ENCODE peak calls at places on chromosomes 13 and 19, in six cellular contexts. L is HepG2, B is A549, U is HCT116, A is GM12878, R is K562. X is an unnamed sample.

GRCh38 chr13:86684402-86684801 is 885.2 kb upstream of the SLITRK6 start:
- DNase-seq in A (no peak), U (no peak), B (no peak), R (no peak), L (no peak), X (no peak)

GRCh38 chr19:4327252-4327876 is 11.3 kb downstream of the STAP2 start:
- DNase-seq in L (no peak), U (no peak), A (no peak), R (peak; percentile 97), B (peak; percentile 33), X (no peak)

GRCh38 chr13:43285891-43286602 is 262.7 kb downstream of the DNAJC15 start:
- DNase-seq in B (no peak), R (no peak), U (no peak), A (no peak), L (no peak), X (no peak)

GRCh38 chr13:44300895-44301638 is 72.6 kb upstream of the SERP2 start:
- DNase-seq in U (peak; percentile 36), L (no peak), A (peak; percentile 56), R (no peak), B (peak; percentile 76), X (no peak)

GRCh38 chr19:47269596-47269995 is 5.1 kb upstream of the INAFM1 start:
- DNase-seq in U (no peak), L (no peak), A (no peak), B (no peak), R (no peak), X (no peak)

GRCh38 chr19:17757125-17757524 is 5.8 kb downstream of the FCHO1 start:
- DNase-seq in U (no peak), A (no peak), B (peak; percentile 52), L (no peak), R (no peak), X (no peak)

GRCh38 chr13:43797869-43798268 is 11.1 kb upstream of the ENOX1 start:
- DNase-seq in L (no peak), R (no peak), B (no peak), A (no peak), U (no peak), X (no peak)

GRCh38 chr19:47113446-47114348 is at the start of gene ZC3H4:
- DNase-seq in U (peak; percentile 90), B (peak; percentile 96), R (peak; percentile 97), A (peak; percentile 85), L (peak; percentile 87), X (peak; percentile 77)

GRCh38 chr13:21884299-21884878 is 213.5 kb downstream of the FGF9 start:
- DNase-seq in L (no peak), U (no peak), R (no peak), B (no peak), A (no peak), X (no peak)

GRCh38 chr13:58955546-58956385 is 1208.0 kb downstream of the DIAPH3 start:
- DNase-seq in R (no peak), U (no peak), B (no peak), L (no peak), A (peak; percentile 75), X (no peak)

GRCh38 chr13:93002071-93002470 is 224.5 kb upstream of the GPC6 start:
- DNase-seq in U (no peak), R (no peak), L (no peak), B (no peak), A (no peak), X (no peak)

GRCh38 chr13:109698779-109699178 is 87.6 kb downstream of the IRS2 start:
- DNase-seq in B (no peak), R (no peak), A (no peak), L (no peak), U (no peak), X (no peak)

GRCh38 chr13:67107973-67108372 is 122.2 kb downstream of the PCDH9 start:
- DNase-seq in B (no peak), R (no peak), L (no peak), A (no peak), U (no peak), X (no peak)

GRCh38 chr13:46324976-46325375 is 62.1 kb downstream of the RUBCNL start:
- DNase-seq in B (no peak), A (no peak), L (no peak), U (no peak), R (no peak), X (no peak)

GRCh38 chr13:114226088-114226487 is 8.6 kb upstream of the CDC16 start:
- DNase-seq in R (no peak), U (no peak), B (no peak), L (no peak), A (no peak), X (no peak)

GRCh38 chr13:31670831-31671617 is 68.3 kb upstream of the RXFP2 start:
- DNase-seq in A (no peak), L (no peak), B (no peak), U (no peak), R (no peak), X (no peak)

GRCh38 chr19:38173324-38174041 is 50.5 kb downstream of the DPF1 start:
- DNase-seq in B (no peak), L (no peak), R (no peak), A (no peak), U (no peak), X (no peak)

GRCh38 chr13:45257638-45258338 is 56.9 kb upstream of the KCTD4 start:
- DNase-seq in A (no peak), U (no peak), B (no peak), L (no peak), R (no peak), X (no peak)

GRCh38 chr19:7434391-7434790 is 54.4 kb downstream of the PEX11G start:
- DNase-seq in R (no peak), U (no peak), A (no peak), L (no peak), B (no peak), X (no peak)

GRCh38 chr13:114068723-114069322 is 63.6 kb downstream of the RASA3 start:
- DNase-seq in R (no peak), U (no peak), A (no peak), L (no peak), B (peak; percentile 56), X (no peak)

DNA sequence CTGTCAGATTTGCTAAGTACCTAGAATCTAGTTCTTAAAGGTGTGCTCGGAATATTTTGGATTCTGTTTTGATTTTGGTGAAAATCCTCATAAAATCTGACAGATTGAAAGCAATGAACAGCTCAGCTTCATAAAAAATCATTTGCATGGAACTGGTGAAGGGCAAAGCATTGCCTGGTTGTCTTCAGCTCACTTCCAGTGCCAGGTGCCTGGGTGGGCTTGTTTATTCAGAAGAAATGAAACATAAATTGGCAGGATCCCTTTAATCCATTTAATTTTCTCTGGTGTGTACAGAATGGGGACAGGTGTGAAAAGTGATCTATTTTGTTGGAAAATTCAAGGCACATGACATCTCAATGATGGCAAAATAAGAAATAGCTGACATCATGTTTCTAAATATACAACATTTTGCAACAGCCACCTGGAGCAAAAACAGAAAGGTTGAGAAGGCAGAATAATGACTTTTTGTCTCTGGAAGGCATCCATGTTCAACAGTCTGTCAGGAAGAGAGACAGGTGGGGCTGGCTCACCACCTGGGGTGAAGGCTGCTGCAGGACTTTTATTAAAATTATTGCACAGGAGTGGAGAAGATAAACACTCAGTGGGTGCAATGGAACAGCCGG is 52.2 kb downstream of the RFC3 start:
- DNase-seq in U (no peak), R (no peak), B (no peak), L (no peak), A (no peak), X (no peak)
- TF ChIP-seq REST in U (no peak), R (no peak), B (no peak), L (no peak), A (no peak), X (no peak)

GRCh38 chr19:54725321-54725720 is 1.1 kb downstream of the KIR3DL3 start:
- DNase-seq in L (no peak), B (no peak), U (no peak), R (no peak), A (no peak), X (no peak)

GRCh38 chr19:54727562-54727961 is 3.3 kb downstream of the KIR3DL3 start:
- DNase-seq in L (no peak), U (no peak), B (no peak), R (no peak), A (no peak), X (no peak)

GRCh38 chr19:54728167-54728566 is 3.9 kb downstream of the KIR3DL3 start:
- DNase-seq in A (no peak), B (no peak), R (no peak), L (no peak), U (no peak), X (no peak)

GRCh38 chr19:54724142-54724541 is at the start of gene KIR3DL3:
- DNase-seq in B (no peak), U (no peak), R (no peak), A (no peak), L (no peak), X (no peak)

DNA sequence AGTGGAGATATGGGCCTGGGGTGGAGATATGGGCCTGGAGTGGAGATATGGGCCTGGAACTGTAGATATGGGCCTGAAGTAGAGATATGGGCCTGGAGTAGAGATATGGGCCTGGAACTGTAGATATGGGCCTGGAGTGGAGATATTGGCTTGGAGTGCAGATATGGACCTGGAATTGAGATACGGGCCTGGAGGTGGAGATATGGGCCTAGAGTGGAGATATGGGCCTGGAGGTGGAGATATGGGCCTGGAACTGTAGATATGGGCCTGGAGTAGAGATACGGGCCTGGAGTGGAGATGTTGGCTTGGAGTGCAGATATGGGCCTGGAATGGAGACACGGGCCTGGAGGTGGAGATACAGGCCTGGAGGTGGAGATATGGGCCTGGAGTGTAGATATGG is 402 bp downstream of the KIR3DL3 start:
- DNase-seq in A (no peak), U (no peak), R (no peak), L (no peak), B (no peak), X (no peak)
- H3K9me3 ChIP-seq in A (no peaks in the 10 kb centered on the region), U (peaks cover 8% of the 10 kb centered on the region), R (peaks cover 3% of the 10 kb centered on the region), L (peaks cover 25% of the 10 kb centered on the region), B (peaks cover 24% of the 10 kb centered on the region), X (peaks cover 19% of the 10 kb centered on the region)

GRCh38 chr19:48401277-48401676 is 7.8 kb downstream of the GRIN2D start:
- DNase-seq in R (no peak), A (no peak), L (no peak), B (no peak), U (no peak), X (no peak)

GRCh38 chr19:48400018-48400742 is 6.7 kb downstream of the GRIN2D start:
- DNase-seq in U (peak; percentile 54), A (no peak), B (peak; percentile 89), R (peak; percentile 85), L (peak; percentile 50), X (no peak)

GRCh38 chr19:48405850-48406249 is 12.4 kb downstream of the GRIN2D start:
- DNase-seq in A (no peak), L (no peak), B (peak; percentile 67), U (no peak), R (no peak), X (no peak)

GRCh38 chr19:48405010-48405659 is 11.7 kb downstream of the GRIN2D start:
- DNase-seq in R (no peak), L (no peak), A (no peak), U (no peak), B (no peak), X (no peak)

GRCh38 chr19:48403606-48404005 is 10.1 kb downstream of the GRIN2D start:
- DNase-seq in A (no peak), R (peak; percentile 70), L (peak; percentile 62), B (peak; percentile 78), U (no peak), X (no peak)
- TF ChIP-seq REST in A (no peak), R (no peak), L (no peak), B (no peak), U (no peak), X (no peak)

DNA sequence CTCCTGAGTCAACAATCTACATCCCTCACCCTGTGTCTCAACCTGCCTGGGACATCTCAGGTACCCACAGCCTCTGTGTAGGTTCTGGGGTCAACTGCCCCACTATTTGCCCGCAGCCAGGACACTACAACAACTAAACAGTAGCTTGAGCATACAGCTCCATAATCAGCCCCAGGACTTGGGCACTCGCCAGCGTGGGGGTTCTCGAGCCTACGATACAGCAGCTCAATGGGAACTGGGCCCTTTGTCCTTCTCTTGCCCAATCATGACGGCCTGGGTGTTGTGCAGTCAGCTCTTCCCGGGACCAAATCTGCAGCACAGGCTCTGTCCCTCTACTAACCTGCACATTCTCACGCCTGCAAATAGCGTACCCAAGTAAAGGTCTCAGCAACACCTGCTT is 1.3 kb downstream of the ZNF180 start:
- DNase-seq in U (no peak), R (no peak), L (no peak), B (no peak), A (no peak), X (no peak)
- H3K9me3 ChIP-seq in U (peaks cover 4% of the 10 kb centered on the region), R (peaks cover 16% of the 10 kb centered on the region), L (peaks cover 48% of the 10 kb centered on the region), B (peaks cover 76% of the 10 kb centered on the region), A (peaks cover 37% of the 10 kb centered on the region), X (peaks cover 15% of the 10 kb centered on the region)